ENCODE peak calls at places on chromosomes 13 and 19, in eight cellular contexts. E, D, U, S, K, T, B and G are unnamed samples.
A peak's percentile ranks its signal among the peaks of the same experiment; 100 is the strongest.

GRCh38 chr13:45325806-45326205 is 15.2 kb downstream of the TPT1 start:
- DNase-seq in E (peak; percentile 22), B (peak; percentile 39), T (no peak), D (peak; percentile 87), K (no peak), S (peak; percentile 65), U (peak; percentile 84), G (peak; percentile 75)

GRCh38 chr19:39499082-39499642 is 415 bp downstream of the DLL3 start:
- DNase-seq in K (no peak), T (no peak), U (no peak), B (no peak), E (peak; percentile 46), S (no peak), D (no peak), G (no peak)

GRCh38 chr19:2751438-2751830 is 11.6 kb upstream of the SLC39A3 start:
- DNase-seq in U (no peak), S (no peak), E (no peak), T (no peak), K (no peak), B (no peak), D (no peak), G (no peak)

GRCh38 chr13:109152941-109153340 is 523.5 kb downstream of the MYO16 start:
- DNase-seq in U (no peak), S (no peak), D (no peak), T (no peak), B (no peak), E (no peak), K (no peak), G (no peak)

GRCh38 chr13:29196409-29197074 is 376.4 kb downstream of the MTUS2 start:
- DNase-seq in E (no peak), U (no peak), T (peak; percentile 58), K (no peak), S (no peak), B (no peak), D (no peak), G (no peak)

GRCh38 chr19:34733266-34733825 is 697 bp upstream of the ZNF181 start:
- DNase-seq in B (peak; percentile 15), T (no peak), D (no peak), E (peak; percentile 37), S (peak; percentile 40), K (peak; percentile 69), U (peak; percentile 69), G (no peak)

GRCh38 chr13:54945978-54946377 is 1917.4 kb downstream of the OLFM4 start:
- DNase-seq in K (no peak), B (no peak), E (no peak), T (no peak), D (no peak), S (no peak), U (no peak), G (no peak)

GRCh38 chr13:113854238-113855011 is 9.5 kb downstream of the GAS6 start:
- DNase-seq in B (no peak), U (peak; percentile 61), E (peak; percentile 9), S (peak; percentile 61), D (no peak), K (peak; percentile 81), T (no peak), G (no peak)

GRCh38 chr13:112868308-112868707 is 100.7 kb upstream of the MCF2L start:
- DNase-seq in T (no peak), E (no peak), U (no peak), B (no peak), K (no peak), S (no peak), D (no peak), G (no peak)

GRCh38 chr13:29849071-29849541 is 1.3 kb downstream of the UBL3 start:
- DNase-seq in D (peak; percentile 17), T (no peak), S (no peak), K (peak; percentile 12), E (no peak), B (no peak), U (peak; percentile 8), G (no peak)

DNA sequence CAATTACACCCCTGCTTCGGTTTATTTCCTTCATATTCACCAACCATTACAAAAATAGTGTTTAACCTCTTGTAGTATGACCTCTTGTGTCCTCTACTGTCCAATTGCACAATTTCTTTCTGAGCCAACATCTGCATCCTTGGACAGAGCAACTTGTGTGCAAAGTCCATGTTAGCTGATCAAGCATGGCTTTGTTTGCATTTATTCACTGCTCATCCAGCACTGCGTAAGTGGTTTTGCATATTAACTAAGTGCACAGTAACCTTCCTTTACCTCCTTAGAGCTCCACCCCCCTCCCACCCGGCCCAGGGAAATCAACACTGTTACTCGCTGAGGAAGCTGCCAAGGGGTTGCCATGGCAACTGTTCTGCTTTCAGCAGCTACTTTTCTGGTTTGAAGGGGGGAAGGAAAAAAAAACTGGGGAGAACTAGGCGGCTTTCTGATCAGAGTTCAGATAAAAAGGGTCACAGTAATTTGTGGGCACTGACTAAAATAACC is 153.5 kb upstream of the KLF12 start:
- DNase-seq in E (no peak), D (peak; percentile 80), K (peak; percentile 86), T (no peak), B (peak; percentile 47), S (peak; percentile 71), U (peak; percentile 85), G (peak; percentile 39)
- H3K4me3 ChIP-seq in E (no peak overlapping the region), D (peak overlapping the region; percentile 35), K (peak overlapping the region; percentile 57), T (no peak overlapping the region), B (peak overlapping the region; percentile 18), S (peak overlapping the region; percentile 54), U (peak overlapping the region; percentile 35), G (no peak overlapping the region)

GRCh38 chr19:11563530-11563929 is 4.5 kb upstream of the ELOF1 start:
- DNase-seq in E (no peak), U (no peak), T (no peak), B (no peak), K (no peak), D (no peak), S (no peak), G (no peak)

GRCh38 chr19:11555246-11555645 is 3.8 kb downstream of the ELOF1 start:
- DNase-seq in E (no peak), U (no peak), S (no peak), B (no peak), K (no peak), D (no peak), T (no peak), G (no peak)

GRCh38 chr19:11556634-11557420 is 2.2 kb downstream of the ELOF1 start:
- DNase-seq in S (no peak), K (no peak), E (no peak), T (no peak), U (no peak), D (no peak), B (no peak), G (no peak)

GRCh38 chr19:11560404-11560988 is 1.5 kb upstream of the ELOF1 start:
- DNase-seq in T (peak; percentile 83), S (no peak), B (no peak), K (peak; percentile 79), D (peak; percentile 77), U (peak; percentile 58), E (peak; percentile 79), G (no peak)

GRCh38 chr19:11558881-11559828 is at the start of gene ELOF1:
- DNase-seq in U (peak; percentile 97), D (peak; percentile 97), T (peak; percentile 96), S (peak; percentile 97), K (peak; percentile 98), E (peak; percentile 98), B (peak; percentile 93), G (peak; percentile 95)
- TF ChIP-seq CTCF in U (no peak), D (peak; percentile 44), T (peak; percentile 12), S (peak; percentile 30), K (peak; percentile 42), E (peak; percentile 29), B (no peak), G (peak; percentile 17)

DNA sequence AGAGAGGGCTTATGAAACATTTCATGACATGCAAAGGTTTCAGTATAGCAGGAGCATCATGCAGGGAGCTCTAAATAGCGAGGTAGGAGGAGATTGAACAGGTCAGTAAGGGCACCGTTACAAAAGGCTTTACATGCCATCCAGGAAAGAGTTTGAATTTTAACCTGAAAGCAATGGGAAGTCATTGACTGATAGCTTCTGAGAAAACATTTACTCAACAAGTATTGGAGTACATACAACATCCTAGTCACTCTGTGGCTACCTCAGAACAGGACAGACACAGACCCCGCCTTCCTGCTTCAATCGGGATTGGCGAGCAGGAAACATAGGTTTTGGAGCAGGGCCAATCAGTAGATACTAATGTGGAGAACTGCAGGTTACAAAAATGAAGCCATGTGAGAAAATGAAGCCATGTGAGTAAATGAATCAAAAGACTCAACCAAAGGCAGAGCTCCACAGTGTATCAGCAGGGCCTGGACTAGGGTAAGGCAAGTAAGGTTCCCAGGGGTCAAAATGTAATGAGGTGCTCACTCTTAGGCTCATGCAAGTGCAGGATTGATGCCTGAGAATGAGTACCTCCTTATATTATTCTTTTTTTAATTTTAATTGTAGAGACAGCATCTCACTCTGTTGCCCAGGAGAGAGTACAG is 46.8 kb upstream of the FNDC3A start:
- DNase-seq in E (no peak), K (no peak), B (no peak), U (no peak), S (no peak), T (no peak), D (no peak), G (no peak)
- H3K36me3 ChIP-seq in E (no peaks in the 10 kb centered on the region), K (no peaks in the 10 kb centered on the region), B (no peaks in the 10 kb centered on the region), U (no peaks in the 10 kb centered on the region), S (no peaks in the 10 kb centered on the region), T (no peaks in the 10 kb centered on the region), D (no peaks in the 10 kb centered on the region), G (no peaks in the 10 kb centered on the region)

GRCh38 chr19:49667473-49667872 is 1.7 kb downstream of the BCL2L12 start:
- DNase-seq in U (no peak), K (no peak), D (no peak), T (no peak), S (no peak), B (no peak), E (no peak), G (no peak)

GRCh38 chr19:49669511-49669910 is 3.8 kb downstream of the BCL2L12 start:
- DNase-seq in T (no peak), K (no peak), B (no peak), U (no peak), E (no peak), S (no peak), D (no peak), G (no peak)

GRCh38 chr19:49676136-49676689 is 858 bp upstream of the PRMT1 start:
- DNase-seq in E (no peak), K (no peak), U (peak; percentile 92), S (peak; percentile 86), D (peak; percentile 85), B (no peak), T (peak; percentile 84), G (peak; percentile 81)

GRCh38 chr19:49676690-49677231 is 310 bp upstream of the PRMT1 start:
- DNase-seq in S (peak; percentile 99), B (peak; percentile 100), D (peak; percentile 100), T (peak; percentile 99), E (peak; percentile 99), K (peak; percentile 100), U (peak; percentile 100), G (peak; percentile 98)

DNA sequence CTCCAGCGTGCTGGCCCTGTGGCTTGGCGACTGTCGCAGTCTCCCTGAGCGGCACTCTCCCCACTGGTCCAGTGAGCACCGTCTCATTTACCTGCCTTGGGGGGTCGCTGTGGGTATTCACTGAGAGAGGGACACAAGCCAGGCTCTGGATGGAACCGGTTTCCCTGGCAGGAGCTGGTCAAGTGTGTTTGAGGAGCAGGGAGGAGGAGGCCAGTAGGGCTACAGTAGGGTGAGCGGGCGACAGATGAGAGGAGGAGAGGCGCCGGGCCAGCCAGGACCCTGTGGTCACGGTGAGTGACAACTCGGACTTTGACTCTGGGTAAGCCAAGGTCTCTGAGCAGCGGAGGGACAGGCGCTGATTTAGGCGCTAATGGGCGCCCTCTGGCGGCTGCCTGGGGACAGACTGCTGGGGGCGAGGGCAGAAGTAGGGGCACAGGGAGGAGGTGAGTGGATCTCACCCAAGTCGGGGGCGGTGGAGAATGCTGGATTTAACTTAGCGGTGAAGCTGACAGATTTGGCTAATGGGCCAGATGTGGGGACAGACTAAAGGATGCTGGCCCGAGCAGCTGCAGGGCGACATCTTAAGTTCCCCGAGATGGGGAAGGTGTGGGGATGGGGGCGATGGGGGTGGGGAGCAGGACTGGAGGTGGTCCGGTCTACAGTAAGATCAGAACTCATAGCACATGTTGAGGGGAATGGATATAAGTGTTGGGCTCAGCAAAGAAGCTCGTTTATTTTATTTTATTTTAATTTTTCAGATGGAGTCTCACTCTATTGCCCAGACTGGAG is 4.7 kb upstream of the PRMT1 start:
- DNase-seq in D (peak; percentile 52), E (peak; percentile 90), U (peak; percentile 76), B (no peak), T (no peak), S (peak; percentile 74), K (peak; percentile 75), G (no peak)
- H3K4me3 ChIP-seq in D (peak overlapping the region; percentile 32), E (peak overlapping the region; percentile 36), U (peak overlapping the region; percentile 27), B (peak overlapping the region; percentile 27), T (no peak overlapping the region), S (peak overlapping the region; percentile 41), K (no peak overlapping the region), G (no peak overlapping the region)